ENCODE peak calls at places on chromosomes 13 and 19, in five cellular contexts. One of them, this sample, is unnamed.

GRCh38 chr19:6737284-6737872 is at the start of gene GPR108:
- DNase-seq in dorsolateral prefrontal cortex: peak; percentile 100
- DNase-seq in brain microvascular endothelial cell: peak; percentile 100
- DNase-seq in stimulated activated CD4-positive, alpha-beta T cell treated with anti-CD3 and anti-CD28 coated beads, Interleukin-4, amount 100 ng/mL, for 48 hours: peak; percentile 97
- DNase-seq in BE2C: peak; percentile 99
- DNase-seq in this sample: peak; percentile 100

GRCh38 chr19:16315825-16316505 is 8.7 kb upstream of the KLF2 start:
- DNase-seq in dorsolateral prefrontal cortex: no peak
- DNase-seq in brain microvascular endothelial cell: peak; percentile 93
- DNase-seq in BE2C: no peak
- DNase-seq in stimulated activated CD4-positive, alpha-beta T cell treated with anti-CD3 and anti-CD28 coated beads, Interleukin-4, amount 100 ng/mL, for 48 hours: no peak
- DNase-seq in this sample: no peak

GRCh38 chr19:18611327-18612050 is 1.2 kb upstream of the TMEM59L start:
- DNase-seq in dorsolateral prefrontal cortex: no peak
- DNase-seq in BE2C: no peak
- DNase-seq in stimulated activated CD4-positive, alpha-beta T cell treated with anti-CD3 and anti-CD28 coated beads, Interleukin-4, amount 100 ng/mL, for 48 hours: no peak
- DNase-seq in brain microvascular endothelial cell: no peak
- DNase-seq in this sample: no peak

GRCh38 chr13:42047561-42048322 is 706 bp upstream of the DGKH start:
- DNase-seq in BE2C: peak; percentile 56
- DNase-seq in brain microvascular endothelial cell: peak; percentile 43
- DNase-seq in stimulated activated CD4-positive, alpha-beta T cell treated with anti-CD3 and anti-CD28 coated beads, Interleukin-4, amount 100 ng/mL, for 48 hours: peak; percentile 16
- DNase-seq in dorsolateral prefrontal cortex: peak; percentile 39
- DNase-seq in this sample: peak; percentile 50

GRCh38 chr13:95671597-95671996 is 5.3 kb upstream of the DNAJC3 start:
- DNase-seq in stimulated activated CD4-positive, alpha-beta T cell treated with anti-CD3 and anti-CD28 coated beads, Interleukin-4, amount 100 ng/mL, for 48 hours: no peak
- DNase-seq in brain microvascular endothelial cell: no peak
- DNase-seq in BE2C: no peak
- DNase-seq in dorsolateral prefrontal cortex: no peak
- DNase-seq in this sample: no peak

GRCh38 chr19:9000933-9001332 is 9.3 kb downstream of the MUC16 start:
- DNase-seq in dorsolateral prefrontal cortex: no peak
- DNase-seq in BE2C: no peak
- DNase-seq in stimulated activated CD4-positive, alpha-beta T cell treated with anti-CD3 and anti-CD28 coated beads, Interleukin-4, amount 100 ng/mL, for 48 hours: no peak
- DNase-seq in brain microvascular endothelial cell: no peak
- DNase-seq in this sample: no peak

GRCh38 chr13:32206097-32206740 is 108.9 kb downstream of the ZAR1L start:
- DNase-seq in dorsolateral prefrontal cortex: no peak
- DNase-seq in BE2C: no peak
- DNase-seq in brain microvascular endothelial cell: no peak
- DNase-seq in stimulated activated CD4-positive, alpha-beta T cell treated with anti-CD3 and anti-CD28 coated beads, Interleukin-4, amount 100 ng/mL, for 48 hours: no peak
- DNase-seq in this sample: no peak

GRCh38 chr19:49920624-49921363 is 8.2 kb upstream of the ATF5 start:
- DNase-seq in brain microvascular endothelial cell: no peak
- DNase-seq in BE2C: no peak
- DNase-seq in stimulated activated CD4-positive, alpha-beta T cell treated with anti-CD3 and anti-CD28 coated beads, Interleukin-4, amount 100 ng/mL, for 48 hours: no peak
- DNase-seq in dorsolateral prefrontal cortex: no peak
- DNase-seq in this sample: no peak

GRCh38 chr13:111951982-111952565 is 114.9 kb upstream of the SOX1 start:
- DNase-seq in brain microvascular endothelial cell: no peak
- DNase-seq in stimulated activated CD4-positive, alpha-beta T cell treated with anti-CD3 and anti-CD28 coated beads, Interleukin-4, amount 100 ng/mL, for 48 hours: no peak
- DNase-seq in BE2C: no peak
- DNase-seq in dorsolateral prefrontal cortex: no peak
- DNase-seq in this sample: no peak

GRCh38 chr19:57434386-57435061 is 601 bp upstream of the ZNF749 start:
- DNase-seq in BE2C: no peak
- DNase-seq in brain microvascular endothelial cell: no peak
- DNase-seq in stimulated activated CD4-positive, alpha-beta T cell treated with anti-CD3 and anti-CD28 coated beads, Interleukin-4, amount 100 ng/mL, for 48 hours: peak; percentile 3
- DNase-seq in dorsolateral prefrontal cortex: no peak
- DNase-seq in this sample: no peak